ENCODE peak calls at places on chromosome 19, in seven cellular contexts. I is suprapubic skin; K is activated gamma-delta T cell treated with anti-CD3 and anti-CD28 coated beads, Interleukin-2, amount 50 U/mL, for 16 hours; C is HFFc6; U is cardiac muscle cell; E is fibroblast of lung; T is bronchial epithelial cell. J is an unnamed sample.

GRCh38 chr19:13718733-13719132 is 45.6 kb upstream of the MRI1 start:
- DNase-seq in E (peak), T (peak), U (peak), C (no peak), I (no peak), K (no peak), J (no peak)

GRCh38 chr19:13121551-13122274 is 3.6 kb downstream of the NACC1 start:
- DNase-seq in T (no peak), K (no peak), C (no peak), E (no peak), U (no peak), I (no peak), J (no peak)

GRCh38 chr19:44653977-44654784 is 10.5 kb downstream of the PVR start:
- DNase-seq in E (peak), C (no peak), U (peak), I (peak), K (peak), T (peak), J (peak)

GRCh38 chr19:43439183-43440063 is 24.7 kb downstream of the TEX101 start:
- DNase-seq in C (peak), U (peak), T (peak), E (peak), I (no peak), K (peak), J (no peak)

GRCh38 chr19:2578391-2578826 is 102.5 kb downstream of the GADD45B start:
- DNase-seq in C (peak), T (no peak), K (no peak), E (peak), I (no peak), U (peak), J (no peak)

GRCh38 chr19:3094638-3095374 is 644 bp downstream of the GNA11 start:
- DNase-seq in C (peak), T (no peak), K (no peak), I (peak), E (peak), U (peak), J (no peak)

GRCh38 chr19:44430956-44431355 is 17.3 kb downstream of the ZNF229 start:
- DNase-seq in K (no peak), T (peak), E (no peak), U (no peak), I (no peak), C (no peak), J (no peak)

GRCh38 chr19:3698386-3698950 is 1.8 kb downstream of the PIP5K1C start:
- DNase-seq in C (peak), T (no peak), K (no peak), I (no peak), U (no peak), E (peak), J (peak)

GRCh38 chr19:13765395-13766094 is 1.2 kb downstream of the MRI1 start:
- DNase-seq in C (peak), T (no peak), K (no peak), I (no peak), U (no peak), E (no peak), J (no peak)

GRCh38 chr19:18785179-18786124 is 5.7 kb downstream of the COMP start:
- DNase-seq in T (no peak), C (peak), E (peak), I (peak), K (peak), U (peak), J (peak)

GRCh38 chr19:51552996-51553725 is 17.9 kb upstream of the ZNF175 start:
- DNase-seq in K (no peak), E (peak), C (peak), I (no peak), U (peak), T (peak), J (no peak)